ENCODE peak calls at places on chromosomes 6 and 20, in nine cellular contexts. O is T follicular helper cell; D is EL; J is activated CD4-positive, alpha-beta T cell treated with anti-CD3 and anti-CD28 coated beads, Interleukin-2, amount 50 U/mL, for 4 hours; L is GM04504; N is pons; C is activated T-helper 1 cell treated with anti-CD3 and anti-CD28 coated beads, Interleukin-12 subunit alpha, Interleukin-12 subunit beta, Interleukin-2, Interleukin-4 antibody, amounts not matched to agents 30 ng/mL and 10 ng/mL and 1 ng/mL, durations not matched to agents 14 hours and 24 hours and 36 hours; U is mesendoderm; V is A549. K is an unnamed sample.

GRCh38 chr20:845226-845868 is 11.8 kb downstream of the FAM110A start:
- DNase-seq in O (no peak), D (no peak), J (no peak), L (no peak), N (no peak), C (no peak), U (peak; percentile 29), V (no peak), K (no peak)

GRCh38 chr6:154277578-154278128 is 79.0 kb downstream of the IPCEF1 start:
- DNase-seq in O (no peak), D (no peak), J (peak; percentile 43), L (no peak), N (no peak), C (no peak), U (no peak), V (no peak), K (no peak)

GRCh38 chr20:61389077-61389476 is 137.0 kb downstream of the CDH4 start:
- DNase-seq in O (no peak), D (no peak), J (no peak), L (no peak), N (no peak), C (no peak), U (no peak), V (no peak), K (no peak)

GRCh38 chr6:82877213-82878195 is 188.1 kb downstream of the UBE3D start:
- DNase-seq in O (no peak), D (peak; percentile 65), J (no peak), L (no peak), N (no peak), C (no peak), U (no peak), V (no peak), K (no peak)

GRCh38 chr20:38581013-38581412 is at the start of gene ADIG:
- DNase-seq in O (no peak), D (no peak), J (no peak), L (no peak), N (peak; percentile 83), C (no peak), U (no peak), V (no peak), K (peak; percentile 69)

GRCh38 chr6:115667478-115667996 is 393.2 kb downstream of the FRK start:
- DNase-seq in O (no peak), D (no peak), J (no peak), L (no peak), N (no peak), C (no peak), U (no peak), V (no peak), K (no peak)

GRCh38 chr20:51500936-51501335 is 41.6 kb downstream of the NFATC2 start:
- DNase-seq in O (peak; percentile 34), D (no peak), J (peak; percentile 40), L (no peak), N (no peak), C (no peak), U (no peak), V (no peak), K (no peak)

GRCh38 chr20:53943522-53944291 is 126.7 kb downstream of the BCAS1 start:
- DNase-seq in O (no peak), D (peak; percentile 53), J (peak; percentile 23), L (no peak), N (peak; percentile 33), C (no peak), U (no peak), V (peak; percentile 55), K (peak; percentile 38)

GRCh38 chr6:161139766-161140553 is 133.9 kb downstream of the AGPAT4 start:
- DNase-seq in O (no peak), D (no peak), J (no peak), L (no peak), N (no peak), C (no peak), U (no peak), V (no peak), K (no peak)

GRCh38 chr6:164897523-164898094 is 411.8 kb downstream of the C6orf118 start:
- DNase-seq in O (no peak), D (no peak), J (no peak), L (no peak), N (no peak), C (no peak), U (peak; percentile 53), V (no peak), K (no peak)

GRCh38 chr6:51028271-51028670 is 209.6 kb downstream of the TFAP2B start:
- DNase-seq in O (no peak), D (no peak), J (no peak), L (no peak), N (no peak), C (no peak), U (no peak), V (no peak), K (no peak)

GRCh38 chr6:31204751-31205145 is 34.3 kb upstream of the POU5F1 start:
- DNase-seq in O (no peak), D (peak; percentile 37), J (no peak), L (no peak), N (no peak), C (no peak), U (no peak), V (no peak), K (no peak)

GRCh38 chr6:63635165-63635562 is 438 bp upstream of the PHF3 start:
- DNase-seq in O (no peak), D (no peak), J (no peak), L (no peak), N (no peak), C (no peak), U (peak; percentile 53), V (no peak), K (peak; percentile 60)

GRCh38 chr20:24676353-24676977 is 207.0 kb downstream of the SYNDIG1 start:
- DNase-seq in O (no peak), D (no peak), J (no peak), L (no peak), N (no peak), C (no peak), U (no peak), V (no peak), K (no peak)

GRCh38 chr6:116651916-116652315 is 16.6 kb downstream of the ZUP1 start:
- DNase-seq in O (no peak), D (no peak), J (no peak), L (no peak), N (no peak), C (no peak), U (no peak), V (no peak), K (no peak)

GRCh38 chr20:52972190-52972937 is at the start of gene TSHZ2:
- DNase-seq in O (peak; percentile 25), D (no peak), J (peak; percentile 69), L (no peak), N (no peak), C (peak; percentile 41), U (peak; percentile 48), V (no peak), K (no peak)

GRCh38 chr6:112225691-112226090 is 28.7 kb downstream of the LAMA4 start:
- DNase-seq in O (no peak), D (no peak), J (no peak), L (peak; percentile 73), N (no peak), C (no peak), U (no peak), V (no peak), K (no peak)

GRCh38 chr6:17705778-17706579 is 746 bp downstream of the NUP153 start:
- DNase-seq in O (peak; percentile 75), D (peak; percentile 85), J (peak; percentile 85), L (no peak), N (peak; percentile 8), C (peak; percentile 85), U (peak; percentile 81), V (peak; percentile 48), K (peak; percentile 31)

GRCh38 chr20:63233061-63233344 is 2.7 kb upstream of the BIRC7 start:
- DNase-seq in O (no peak), D (no peak), J (no peak), L (no peak), N (no peak), C (no peak), U (no peak), V (no peak), K (no peak)

GRCh38 chr20:52747736-52748135 is 224.4 kb upstream of the TSHZ2 start:
- DNase-seq in O (no peak), D (no peak), J (no peak), L (no peak), N (no peak), C (no peak), U (peak; percentile 67), V (no peak), K (no peak)

GRCh38 chr6:55450007-55450406 is 122.7 kb downstream of the GFRAL start:
- DNase-seq in O (no peak), D (peak; percentile 51), J (no peak), L (no peak), N (no peak), C (no peak), U (no peak), V (no peak), K (no peak)

GRCh38 chr20:57872816-57873409 is 163.1 kb upstream of the PMEPA1 start:
- DNase-seq in O (no peak), D (no peak), J (no peak), L (no peak), N (no peak), C (no peak), U (no peak), V (no peak), K (no peak)

GRCh38 chr6:169411296-169411695 is 157.7 kb upstream of the THBS2 start:
- DNase-seq in O (no peak), D (no peak), J (no peak), L (no peak), N (no peak), C (no peak), U (no peak), V (no peak), K (no peak)